ENCODE peak calls at places on chromosomes 2 and 18, in eight cellular contexts. Z is MM.1S, W is heart left ventricle, K is fibroblast of villous mesenchyme, V is AG09319, O is kidney epithelial cell, T is epithelial cell of esophagus, X is Calu3. C is an unnamed sample.

GRCh38 chr2:217897091-217897715 is 105.6 kb downstream of the TNS1 start:
- DNase-seq in Z (no peak), W (no peak), K (no peak), V (no peak), O (no peak), T (peak; percentile 58), X (no peak), C (no peak)

GRCh38 chr2:198546091-198546490 is 741.7 kb downstream of the PLCL1 start:
- DNase-seq in Z (no peak), W (no peak), K (no peak), V (no peak), O (no peak), T (no peak), X (no peak), C (no peak)

GRCh38 chr2:131425191-131426021 is 50.5 kb upstream of the TUBA3D start:
- DNase-seq in Z (no peak), W (no peak), K (no peak), V (no peak), O (no peak), T (no peak), X (no peak), C (no peak)

GRCh38 chr2:218555527-218555926 is 12.6 kb downstream of the USP37 start:
- DNase-seq in Z (no peak), W (no peak), K (no peak), V (no peak), O (no peak), T (no peak), X (no peak), C (no peak)

GRCh38 chr2:127095784-127096183 is 11.2 kb downstream of the BIN1 start:
- DNase-seq in Z (no peak), W (no peak), K (no peak), V (no peak), O (no peak), T (no peak), X (no peak), C (no peak)

GRCh38 chr2:161400076-161400475 is 16.0 kb upstream of the TBR1 start:
- DNase-seq in Z (no peak), W (no peak), K (no peak), V (no peak), O (no peak), T (peak; percentile 50), X (no peak), C (no peak)

GRCh38 chr2:95305341-95306058 is 8.4 kb downstream of the KCNIP3 start:
- DNase-seq in Z (no peak), W (no peak), K (no peak), V (no peak), O (no peak), T (peak; percentile 18), X (peak; percentile 18), C (no peak)

GRCh38 chr2:39530423-39530866 is 93.4 kb upstream of the MAP4K3 start:
- DNase-seq in Z (no peak), W (no peak), K (peak; percentile 91), V (peak; percentile 67), O (peak; percentile 23), T (no peak), X (no peak), C (no peak)

GRCh38 chr2:105827351-105828096 is 82.8 kb downstream of the NCK2 start:
- DNase-seq in Z (no peak), W (no peak), K (no peak), V (no peak), O (no peak), T (peak; percentile 93), X (no peak), C (no peak)

GRCh38 chr18:11040823-11041712 is 108.3 kb downstream of the PIEZO2 start:
- DNase-seq in Z (peak; percentile 51), W (peak; percentile 37), K (peak; percentile 73), V (peak; percentile 7), O (no peak), T (peak; percentile 20), X (peak; percentile 69), C (peak; percentile 14)

GRCh38 chr2:207876834-207877535 is 107.3 kb upstream of the FZD5 start:
- DNase-seq in Z (no peak), W (no peak), K (no peak), V (no peak), O (no peak), T (no peak), X (no peak), C (no peak)

GRCh38 chr2:200624660-200625059 is 38.8 kb downstream of the AOX1 start:
- DNase-seq in Z (no peak), W (no peak), K (peak; percentile 58), V (no peak), O (no peak), T (peak; percentile 70), X (no peak), C (no peak)

GRCh38 chr2:36713300-36713699 is 16.8 kb downstream of the VIT start:
- DNase-seq in Z (no peak), W (no peak), K (no peak), V (no peak), O (no peak), T (no peak), X (no peak), C (no peak)

GRCh38 chr2:219731173-219731572 is 103.7 kb downstream of the SLC4A3 start:
- DNase-seq in Z (no peak), W (no peak), K (no peak), V (no peak), O (no peak), T (peak; percentile 85), X (peak; percentile 5), C (no peak)

GRCh38 chr18:46344416-46345180 is 240.4 kb downstream of the HAUS1 start:
- DNase-seq in Z (no peak), W (no peak), K (no peak), V (no peak), O (no peak), T (no peak), X (no peak), C (no peak)

GRCh38 chr2:187440101-187440500 is 8.0 kb downstream of the CALCRL start:
- DNase-seq in Z (no peak), W (no peak), K (peak; percentile 21), V (no peak), O (no peak), T (no peak), X (no peak), C (no peak)

GRCh38 chr18:36199691-36200295 is 12.5 kb downstream of the MOCOS start:
- DNase-seq in Z (no peak), W (no peak), K (no peak), V (no peak), O (no peak), T (no peak), X (no peak), C (no peak)

GRCh38 chr18:13800505-13801259 is 23.3 kb upstream of the MC5R start:
- DNase-seq in Z (peak; percentile 57), W (peak; percentile 65), K (peak; percentile 28), V (no peak), O (no peak), T (peak; percentile 83), X (peak; percentile 90), C (no peak)

GRCh38 chr2:205822578-205822977 is 140.3 kb downstream of the NRP2 start:
- DNase-seq in Z (peak; percentile 15), W (no peak), K (peak; percentile 36), V (no peak), O (peak; percentile 10), T (peak; percentile 40), X (no peak), C (no peak)

GRCh38 chr2:223856021-223856420 is 18.6 kb upstream of the AP1S3 start:
- DNase-seq in Z (no peak), W (no peak), K (peak; percentile 20), V (no peak), O (no peak), T (no peak), X (no peak), C (no peak)

GRCh38 chr2:55163258-55163657 is 68.8 kb downstream of the CLHC1 start:
- DNase-seq in Z (no peak), W (no peak), K (peak; percentile 66), V (no peak), O (peak; percentile 50), T (no peak), X (no peak), C (no peak)

DNA sequence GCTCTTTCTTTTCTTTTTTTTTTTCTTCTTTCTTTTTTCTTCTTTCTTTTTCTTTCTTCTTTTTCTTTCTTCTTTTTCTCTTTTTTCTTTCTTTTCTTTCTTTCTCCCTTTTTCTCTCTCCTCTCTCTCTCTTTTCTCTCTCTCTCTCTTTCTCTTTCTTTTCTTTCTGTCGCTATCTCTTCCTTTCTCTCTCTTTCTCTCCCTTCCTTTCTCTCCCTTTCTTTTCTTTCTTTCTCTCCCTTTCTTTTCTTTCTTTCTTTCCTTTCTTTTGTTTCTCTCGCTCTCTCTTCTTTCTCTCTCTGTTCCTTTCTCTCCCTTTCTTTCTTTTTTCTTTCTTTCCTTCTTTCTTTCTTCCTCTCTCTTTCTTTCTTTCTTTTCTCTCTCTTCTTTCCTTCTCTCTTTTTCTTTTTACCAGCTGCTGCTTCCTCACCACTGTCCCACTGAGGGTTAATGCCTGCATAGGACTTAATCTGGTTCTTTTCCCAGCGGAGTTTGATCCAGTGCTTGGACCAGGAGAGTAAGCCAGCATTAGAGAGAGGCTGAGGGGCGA is 145.4 kb upstream of the SIX2 start:
- DNase-seq in Z (no peak), W (no peak), K (no peak), V (no peak), O (no peak), T (no peak), X (no peak), C (no peak)
- TF ChIP-seq CTCF in Z (no peak), W (no peak), K (no peak), V (no peak), O (no peak), T (no peak), X (no peak), C (no peak)

GRCh38 chr18:6719914-6720692 is 9.4 kb upstream of the ARHGAP28 start:
- DNase-seq in Z (no peak), W (no peak), K (no peak), V (no peak), O (no peak), T (no peak), X (no peak), C (no peak)
- TF ChIP-seq CTCF in Z (no peak), W (no peak), K (no peak), V (no peak), O (no peak), T (no peak), X (no peak), C (no peak)

DNA sequence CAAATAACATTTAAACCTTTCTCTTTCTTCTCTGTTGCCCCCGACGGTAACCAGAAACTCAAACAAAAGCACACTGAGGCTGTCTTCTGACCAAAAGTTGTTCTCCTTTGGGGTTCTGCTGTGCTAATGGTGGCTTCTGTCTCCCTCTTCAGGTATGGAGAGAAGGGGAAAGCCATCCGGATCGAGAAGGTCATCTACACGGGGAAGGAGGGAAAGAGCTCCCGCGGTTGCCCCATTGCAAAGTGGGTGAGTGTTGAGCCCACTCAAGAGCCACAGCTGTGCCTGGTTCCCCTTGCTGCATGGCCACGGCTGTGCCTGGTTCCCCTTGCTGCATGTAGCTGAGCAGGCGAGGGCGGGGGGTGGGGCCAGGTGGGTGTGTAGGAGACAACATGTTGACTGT is 67.4 kb downstream of the BOLA3 start:
- DNase-seq in Z (no peak), W (no peak), K (peak; percentile 13), V (no peak), O (no peak), T (no peak), X (no peak), C (no peak)
- TF ChIP-seq CTCF in Z (peak; percentile 22), W (peak; percentile 12), K (no peak), V (peak; percentile 6), O (peak; percentile 8), T (peak; percentile 33), X (no peak), C (peak; percentile 16)

DNA sequence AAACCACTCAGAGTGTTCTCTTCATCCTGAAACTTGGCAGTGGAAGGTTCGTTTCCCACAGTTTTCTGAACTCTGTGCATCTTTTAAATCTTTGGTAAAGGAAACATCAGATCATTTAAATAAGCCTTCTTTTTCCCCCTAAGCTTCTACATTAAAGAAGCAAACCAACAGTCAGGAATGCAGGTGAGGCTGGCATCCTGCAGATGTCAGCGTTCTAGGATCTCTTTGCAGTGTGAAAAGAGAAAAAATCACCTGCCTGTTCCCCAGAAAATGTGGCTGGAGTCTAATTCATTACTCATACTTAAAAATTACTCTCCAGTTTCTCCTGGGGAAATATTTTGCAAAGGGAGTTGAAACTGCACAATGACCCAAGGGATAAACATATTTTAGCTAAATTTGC is 64.5 kb upstream of the ZCCHC2 start:
- DNase-seq in Z (no peak), W (no peak), K (no peak), V (no peak), O (no peak), T (no peak), X (no peak), C (no peak)
- TF ChIP-seq CTCF in Z (no peak), W (no peak), K (no peak), V (no peak), O (peak; percentile 11), T (peak; percentile 23), X (no peak), C (no peak)